ENCODE peak calls at places on chromosomes 2 and 18, in seven cellular contexts. C is stimulated activated CD8-positive, alpha-beta memory T cell treated with anti-CD3 and anti-CD28 coated beads, Interleukin-15, amount 100 ng/mL, for 24 hours; U is esophagus squamous epithelium; D is substantia nigra; I is mesothelial cell of epicardium; G is HT1080; Y is BJ. O is an unnamed sample.

GRCh38 chr2:209495855-209496585 is 72.2 kb downstream of the MAP2 start:
- DNase-seq in C (no peak), U (no peak), D (no peak), I (no peak), G (peak; percentile 99), Y (peak; percentile 94), O (no peak)

GRCh38 chr2:8551622-8552074 is 130.2 kb upstream of the ID2 start:
- DNase-seq in C (no peak), U (no peak), D (no peak), I (no peak), G (no peak), Y (no peak), O (no peak)

GRCh38 chr18:40371673-40372072 is 1583.4 kb upstream of the PIK3C3 start:
- DNase-seq in C (no peak), U (no peak), D (no peak), I (no peak), G (peak; percentile 86), Y (peak; percentile 29), O (no peak)

GRCh38 chr2:101253013-101253712 is 477 bp downstream of the CNOT11 start:
- DNase-seq in C (peak; percentile 25), U (peak; percentile 22), D (peak; percentile 53), I (no peak), G (no peak), Y (no peak), O (no peak)

GRCh38 chr18:48994044-48994651 is 43.4 kb upstream of the SMAD7 start:
- DNase-seq in C (no peak), U (no peak), D (no peak), I (no peak), G (peak; percentile 31), Y (peak; percentile 97), O (no peak)

GRCh38 chr2:238709961-238710360 is 137.9 kb upstream of the TWIST2 start:
- DNase-seq in C (no peak), U (no peak), D (no peak), I (no peak), G (no peak), Y (no peak), O (no peak)

GRCh38 chr2:195563857-195564512 is 93.0 kb upstream of the SLC39A10 start:
- DNase-seq in C (no peak), U (no peak), D (no peak), I (no peak), G (no peak), Y (peak; percentile 91), O (no peak)

GRCh38 chr2:63477686-63478085 is 110.6 kb downstream of the WDPCP start:
- DNase-seq in C (no peak), U (no peak), D (no peak), I (no peak), G (no peak), Y (no peak), O (no peak)

GRCh38 chr2:10883880-10884529 is 27.7 kb upstream of the KCNF1 start:
- DNase-seq in C (no peak), U (no peak), D (peak; percentile 16), I (no peak), G (no peak), Y (no peak), O (no peak)